ENCODE peak calls at places on chromosomes 12 and 14, in nine cellular contexts. J is left colon; M is glutamatergic neuron; R is activated B cell treated with CpG ODN at 0.5 μM for 24 hours; A is MV-4-11; Y is OCI-M1; U is astrocyte; W is hepatocyte; G is stimulated activated CD4-positive, alpha-beta T cell treated with anti-CD3 and anti-CD28 coated beads, Interleukin-15, amount 100 ng/mL, for 1 hour. D is an unnamed sample.

GRCh38 chr12:40697566-40698257 is 5.5 kb downstream of the CNTN1 start:
- DNase-seq in J (no peak), M (no peak), R (no peak), A (no peak), Y (peak; percentile 16), U (no peak), W (no peak), G (no peak), D (no peak)

GRCh38 chr12:11650697-11651281 is 1.3 kb downstream of the ETV6 start:
- DNase-seq in J (no peak), M (no peak), R (no peak), A (peak; percentile 55), Y (peak; percentile 85), U (no peak), W (peak; percentile 32), G (no peak), D (peak; percentile 15)

GRCh38 chr12:106976013-106976658 is 10.8 kb downstream of the MTERF2 start:
- DNase-seq in J (no peak), M (no peak), R (no peak), A (no peak), Y (no peak), U (peak; percentile 75), W (peak; percentile 52), G (no peak), D (no peak)

GRCh38 chr14:75249251-75249957 is 29.2 kb upstream of the FOS start:
- DNase-seq in J (peak; percentile 71), M (no peak), R (peak; percentile 24), A (peak; percentile 62), Y (peak; percentile 73), U (peak; percentile 34), W (no peak), G (peak; percentile 71), D (peak; percentile 73)

GRCh38 chr14:101895256-101895655 is 69.1 kb upstream of the DYNC1H1 start:
- DNase-seq in J (no peak), M (no peak), R (no peak), A (no peak), Y (no peak), U (no peak), W (no peak), G (no peak), D (peak; percentile 9)

GRCh38 chr12:104689630-104690029 is 232.9 kb downstream of the CHST11 start:
- DNase-seq in J (no peak), M (no peak), R (no peak), A (peak; percentile 85), Y (no peak), U (no peak), W (no peak), G (no peak), D (no peak)

GRCh38 chr12:127374447-127374846 is 892.5 kb upstream of the TMEM132C start:
- DNase-seq in J (no peak), M (no peak), R (no peak), A (no peak), Y (no peak), U (no peak), W (no peak), G (no peak), D (no peak)

GRCh38 chr14:94536836-94537235 is 24.4 kb upstream of the SERPINA4 start:
- DNase-seq in J (no peak), M (no peak), R (no peak), A (peak; percentile 43), Y (peak; percentile 8), U (no peak), W (no peak), G (no peak), D (no peak)

GRCh38 chr12:129961111-129961510 is 57.3 kb upstream of the TMEM132D start:
- DNase-seq in J (no peak), M (no peak), R (no peak), A (no peak), Y (no peak), U (peak; percentile 2), W (no peak), G (no peak), D (no peak)

GRCh38 chr14:106308839-106309389 is 782.5 kb downstream of the TMEM121 start:
- DNase-seq in J (peak; percentile 27), M (no peak), R (peak; percentile 50), A (peak; percentile 59), Y (peak; percentile 60), U (no peak), W (no peak), G (peak; percentile 11), D (peak; percentile 57)

GRCh38 chr12:117874842-117875434 is 93.9 kb downstream of the KSR2 start:
- DNase-seq in J (peak; percentile 48), M (peak; percentile 84), R (peak; percentile 44), A (no peak), Y (peak; percentile 67), U (peak; percentile 16), W (peak; percentile 81), G (peak; percentile 28), D (peak; percentile 76)

GRCh38 chr12:79378496-79378895 is 312.3 kb downstream of the PAWR start:
- DNase-seq in J (no peak), M (no peak), R (no peak), A (no peak), Y (no peak), U (peak; percentile 57), W (no peak), G (no peak), D (no peak)

GRCh38 chr12:130169256-130169655 is 7.0 kb downstream of the FZD10 start:
- DNase-seq in J (no peak), M (no peak), R (no peak), A (no peak), Y (no peak), U (no peak), W (no peak), G (no peak), D (no peak)

GRCh38 chr14:68308695-68309094 is 484.2 kb downstream of the ZFP36L1 start:
- DNase-seq in J (no peak), M (no peak), R (no peak), A (peak; percentile 19), Y (no peak), U (no peak), W (no peak), G (no peak), D (no peak)

GRCh38 chr12:104177663-104178501 is 37.7 kb upstream of the TXNRD1 start:
- DNase-seq in J (peak; percentile 79), M (no peak), R (no peak), A (peak; percentile 94), Y (peak; percentile 87), U (peak; percentile 98), W (peak; percentile 67), G (no peak), D (peak; percentile 54)

GRCh38 chr12:69575346-69575745 is 9.9 kb upstream of the CCT2 start:
- DNase-seq in J (no peak), M (no peak), R (no peak), A (no peak), Y (no peak), U (no peak), W (no peak), G (no peak), D (no peak)

GRCh38 chr12:94872007-94872653 is 131.4 kb downstream of the NDUFA12 start:
- DNase-seq in J (no peak), M (peak; percentile 22), R (no peak), A (no peak), Y (no peak), U (no peak), W (no peak), G (no peak), D (no peak)

GRCh38 chr14:62304172-62304571 is 542.0 kb downstream of the SNAPC1 start:
- DNase-seq in J (no peak), M (no peak), R (no peak), A (no peak), Y (no peak), U (no peak), W (peak; percentile 25), G (no peak), D (no peak)

GRCh38 chr14:62667515-62667914 is 377.7 kb downstream of the KCNH5 start:
- DNase-seq in J (no peak), M (no peak), R (no peak), A (no peak), Y (peak; percentile 4), U (no peak), W (no peak), G (no peak), D (no peak)

GRCh38 chr14:54565236-54566151 is 1.4 kb upstream of the SAMD4A start:
- DNase-seq in J (peak; percentile 95), M (peak; percentile 68), R (peak; percentile 75), A (peak; percentile 29), Y (no peak), U (peak; percentile 80), W (peak; percentile 97), G (peak; percentile 76), D (peak; percentile 94)

GRCh38 chr14:91814317-91814716 is 53.0 kb downstream of the TC2N start:
- DNase-seq in J (no peak), M (no peak), R (no peak), A (no peak), Y (no peak), U (no peak), W (no peak), G (no peak), D (no peak)

GRCh38 chr12:131983026-131983425 is 33.3 kb downstream of the EP400 start:
- DNase-seq in J (no peak), M (no peak), R (no peak), A (no peak), Y (no peak), U (no peak), W (no peak), G (no peak), D (no peak)

GRCh38 chr14:90439874-90440442 is 43.1 kb downstream of the CALM1 start:
- DNase-seq in J (no peak), M (no peak), R (no peak), A (no peak), Y (no peak), U (no peak), W (no peak), G (no peak), D (no peak)

GRCh38 chr12:93032748-93033147 is 103.7 kb upstream of the EEA1 start:
- DNase-seq in J (no peak), M (no peak), R (no peak), A (no peak), Y (no peak), U (peak; percentile 6), W (no peak), G (no peak), D (no peak)

GRCh38 chr12:94771199-94771598 is 120.8 kb upstream of the TMCC3 start:
- DNase-seq in J (no peak), M (no peak), R (no peak), A (no peak), Y (no peak), U (no peak), W (no peak), G (no peak), D (no peak)

GRCh38 chr12:119594772-119595445 is 1.3 kb downstream of the TMEM233 start:
- DNase-seq in J (no peak), M (peak; percentile 57), R (no peak), A (peak; percentile 63), Y (no peak), U (peak; percentile 20), W (no peak), G (no peak), D (no peak)

GRCh38 chr14:105102361-105102760 is 37.1 kb upstream of the GPR132 start:
- DNase-seq in J (no peak), M (no peak), R (no peak), A (no peak), Y (no peak), U (no peak), W (no peak), G (no peak), D (no peak)

GRCh38 chr12:114936148-114937099 is 252.4 kb upstream of the TBX3 start:
- DNase-seq in J (no peak), M (no peak), R (no peak), A (no peak), Y (no peak), U (peak; percentile 77), W (no peak), G (no peak), D (no peak)

GRCh38 chr14:23483216-23483854 is 13.8 kb downstream of the NGDN start:
- DNase-seq in J (no peak), M (peak; percentile 77), R (no peak), A (peak; percentile 18), Y (peak; percentile 13), U (no peak), W (peak; percentile 30), G (no peak), D (no peak)

GRCh38 chr14:100534528-100535286 is 52.5 kb downstream of the BEGAIN start:
- DNase-seq in J (peak; percentile 18), M (peak; percentile 13), R (peak; percentile 8), A (peak; percentile 25), Y (peak; percentile 6), U (no peak), W (no peak), G (no peak), D (peak; percentile 6)

GRCh38 chr12:88639361-88639760 is 59.1 kb upstream of the KITLG start:
- DNase-seq in J (no peak), M (no peak), R (no peak), A (no peak), Y (peak; percentile 67), U (peak; percentile 64), W (peak; percentile 6), G (no peak), D (no peak)